ENCODE peak calls at places on chromosome 14, in eight cellular contexts. B is astrocyte of the spinal cord, J is MV-4-11, G is T follicular helper cell, R is NCI-H1092 treated with DMSO at 0.1 percent for 48 hours, D is fibroblast of the conjunctiva, T is Daoy, L is HCT116. Y is an unnamed sample.

GRCh38 chr14:77026166-77026929 is 2.2 kb downstream of the IRF2BPL start:
- DNase-seq in B (peak), J (no peak), G (no peak), R (peak), D (no peak), T (peak), L (no peak), Y (no peak)

GRCh38 chr14:75501080-75501479 is 21.2 kb upstream of the BATF start:
- DNase-seq in B (no peak), J (no peak), G (no peak), R (no peak), D (no peak), T (no peak), L (no peak), Y (no peak)

GRCh38 chr14:63375772-63376171 is 57.0 kb upstream of the GPHB5 start:
- DNase-seq in B (no peak), J (no peak), G (no peak), R (no peak), D (no peak), T (no peak), L (no peak), Y (no peak)

GRCh38 chr14:93956514-93957332 is 19.6 kb downstream of the ASB2 start:
- DNase-seq in B (no peak), J (no peak), G (no peak), R (no peak), D (no peak), T (no peak), L (no peak), Y (no peak)

GRCh38 chr14:27228053-27228452 is 630.2 kb upstream of the NOVA1 start:
- DNase-seq in B (no peak), J (no peak), G (no peak), R (no peak), D (no peak), T (peak), L (no peak), Y (no peak)

GRCh38 chr14:69539631-69540410 is 34.9 kb downstream of the CCDC177 start:
- DNase-seq in B (peak), J (peak), G (no peak), R (no peak), D (peak), T (no peak), L (no peak), Y (no peak)

GRCh38 chr14:75978249-75978731 is 3.5 kb downstream of the TGFB3 start:
- DNase-seq in B (no peak), J (no peak), G (peak), R (no peak), D (no peak), T (no peak), L (no peak), Y (peak)

GRCh38 chr14:64758025-64758521 is 53.8 kb downstream of the PLEKHG3 start:
- DNase-seq in B (peak), J (no peak), G (no peak), R (no peak), D (no peak), T (peak), L (no peak), Y (no peak)

GRCh38 chr14:51507556-51508511 is 143.9 kb upstream of the FRMD6 start:
- DNase-seq in B (peak), J (no peak), G (no peak), R (peak), D (peak), T (peak), L (no peak), Y (no peak)

GRCh38 chr14:105419305-105420091 is at the start of gene MTA1:
- DNase-seq in B (no peak), J (no peak), G (peak), R (peak), D (no peak), T (peak), L (no peak), Y (peak)

GRCh38 chr14:76977793-76978730 is 50.4 kb downstream of the IRF2BPL start:
- DNase-seq in B (peak), J (peak), G (peak), R (no peak), D (peak), T (peak), L (no peak), Y (peak)

GRCh38 chr14:54117401-54117800 is 160.8 kb upstream of the BMP4 start:
- DNase-seq in B (no peak), J (no peak), G (no peak), R (peak), D (no peak), T (no peak), L (no peak), Y (no peak)

GRCh38 chr14:90290612-90291011 is 34.3 kb downstream of the PSMC1 start:
- DNase-seq in B (no peak), J (no peak), G (no peak), R (no peak), D (no peak), T (no peak), L (no peak), Y (no peak)

GRCh38 chr14:101454229-101454628 is 107.1 kb upstream of the DIO3 start:
- DNase-seq in B (no peak), J (no peak), G (no peak), R (no peak), D (no peak), T (no peak), L (no peak), Y (no peak)